ENCODE peak calls at places on chromosomes 1 and 21, in four cellular contexts. One of them, this sample, is unnamed. For H3K4me1, the result is how much of the 10 kb centered on the place peaks cover.

GRCh38 chr1:36166938-36167910 is 11.3 kb downstream of the MAP7D1 start:
- DNase-seq in IMR-90: peak
- DNase-seq in transverse colon: no peak
- DNase-seq in mucosa of descending colon: no peak
- DNase-seq in this sample: no peak

GRCh38 chr1:7207875-7208646 is 422.8 kb downstream of the CAMTA1 start:
- DNase-seq in transverse colon: peak
- DNase-seq in IMR-90: peak
- DNase-seq in mucosa of descending colon: peak
- DNase-seq in this sample: no peak

GRCh38 chr21:38377165-38378093 is 120.6 kb downstream of the KCNJ15 start:
- DNase-seq in transverse colon: no peak
- DNase-seq in IMR-90: no peak
- DNase-seq in mucosa of descending colon: no peak
- DNase-seq in this sample: no peak

GRCh38 chr1:206769331-206769731 is 1.2 kb upstream of the IL19 start:
- DNase-seq in mucosa of descending colon: no peak
- DNase-seq in transverse colon: peak
- DNase-seq in IMR-90: no peak
- DNase-seq in this sample: peak

GRCh38 chr1:33880298-33880697 is 16.4 kb downstream of the HMGB4 start:
- DNase-seq in transverse colon: no peak
- DNase-seq in IMR-90: no peak
- DNase-seq in mucosa of descending colon: no peak
- DNase-seq in this sample: no peak

GRCh38 chr21:34865922-34866271 is 183.2 kb downstream of the RUNX1 start:
- DNase-seq in transverse colon: peak
- DNase-seq in IMR-90: no peak
- DNase-seq in mucosa of descending colon: no peak
- DNase-seq in this sample: no peak

GRCh38 chr1:202217516-202217915 is 23.9 kb downstream of the LGR6 start:
- DNase-seq in IMR-90: no peak
- DNase-seq in transverse colon: no peak
- DNase-seq in mucosa of descending colon: no peak
- DNase-seq in this sample: no peak

GRCh38 chr1:246117066-246117791 is 389.9 kb downstream of the SMYD3 start:
- DNase-seq in IMR-90: peak
- DNase-seq in transverse colon: peak
- DNase-seq in mucosa of descending colon: no peak
- DNase-seq in this sample: peak

GRCh38 chr1:59815892-59816291 is 1.1 kb downstream of the HOOK1 start:
- DNase-seq in mucosa of descending colon: no peak
- DNase-seq in IMR-90: no peak
- DNase-seq in transverse colon: no peak
- DNase-seq in this sample: peak
- H3K4me3 ChIP-seq in mucosa of descending colon: no peak
- H3K4me3 ChIP-seq in IMR-90: no peak
- H3K4me3 ChIP-seq in transverse colon: peak
- H3K4me3 ChIP-seq in this sample: no peak

DNA sequence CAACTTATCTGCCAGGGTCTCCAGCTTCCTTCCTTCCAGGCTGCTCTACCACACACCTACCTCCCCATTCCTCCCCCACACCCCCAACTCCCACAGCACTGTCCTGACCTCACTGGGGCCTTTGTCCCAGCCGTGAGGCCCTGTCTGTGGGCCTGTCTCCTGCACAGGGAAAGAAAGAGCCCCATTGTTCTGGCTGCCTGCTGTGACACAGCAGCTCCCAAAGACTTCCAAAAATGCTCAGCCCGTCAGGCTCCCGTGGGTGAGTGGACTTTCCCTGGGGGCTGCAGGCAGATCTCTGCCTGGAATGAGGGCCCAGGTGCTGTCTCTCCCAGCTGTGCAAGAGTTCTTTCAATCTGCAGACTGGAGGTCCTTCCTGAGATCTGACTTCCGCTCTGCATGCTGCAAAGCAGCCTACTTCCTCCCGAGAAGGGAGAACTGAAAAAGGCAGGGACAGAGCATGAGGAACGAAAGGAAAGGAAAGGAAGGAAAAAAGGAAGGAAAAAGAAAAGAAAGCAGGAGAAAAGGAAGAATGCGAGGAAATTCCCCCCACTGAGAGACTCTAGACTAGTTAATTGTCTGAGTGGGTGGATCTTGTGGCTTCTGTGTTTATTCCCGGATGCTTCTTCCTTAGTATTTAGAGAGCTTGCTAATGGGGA is 15.1 kb downstream of the NES start:
- DNase-seq in mucosa of descending colon: no peak
- DNase-seq in transverse colon: no peak
- DNase-seq in IMR-90: peak
- DNase-seq in this sample: no peak
- H3K4me1 ChIP-seq in mucosa of descending colon: half or more
- H3K4me1 ChIP-seq in transverse colon: under half
- H3K4me1 ChIP-seq in IMR-90: half or more
- H3K4me1 ChIP-seq in this sample: half or more

DNA sequence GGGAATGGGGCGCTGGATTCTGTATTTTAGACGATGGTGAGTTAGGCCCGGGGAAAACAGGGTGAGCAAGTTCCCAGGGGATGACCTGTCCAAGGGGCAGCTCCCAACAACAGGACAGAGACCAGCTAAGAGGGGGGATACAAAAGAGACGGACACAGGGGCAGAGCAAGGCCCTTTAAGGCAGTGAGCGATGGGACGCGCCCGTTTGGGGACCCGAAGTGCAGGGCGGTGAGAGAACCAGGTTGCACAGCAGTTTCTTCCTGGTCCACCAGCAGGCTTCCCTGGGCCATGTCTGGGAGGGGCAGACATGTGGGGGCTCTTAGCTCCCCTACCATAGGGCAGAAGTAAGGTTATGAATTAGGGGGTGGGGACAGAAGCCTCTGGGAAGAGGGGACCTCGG is 22.0 kb downstream of the INAVA start:
- DNase-seq in IMR-90: no peak
- DNase-seq in transverse colon: no peak
- DNase-seq in mucosa of descending colon: peak
- DNase-seq in this sample: no peak
- H3K4me3 ChIP-seq in IMR-90: no peak
- H3K4me3 ChIP-seq in transverse colon: no peak
- H3K4me3 ChIP-seq in mucosa of descending colon: no peak
- H3K4me3 ChIP-seq in this sample: no peak

DNA sequence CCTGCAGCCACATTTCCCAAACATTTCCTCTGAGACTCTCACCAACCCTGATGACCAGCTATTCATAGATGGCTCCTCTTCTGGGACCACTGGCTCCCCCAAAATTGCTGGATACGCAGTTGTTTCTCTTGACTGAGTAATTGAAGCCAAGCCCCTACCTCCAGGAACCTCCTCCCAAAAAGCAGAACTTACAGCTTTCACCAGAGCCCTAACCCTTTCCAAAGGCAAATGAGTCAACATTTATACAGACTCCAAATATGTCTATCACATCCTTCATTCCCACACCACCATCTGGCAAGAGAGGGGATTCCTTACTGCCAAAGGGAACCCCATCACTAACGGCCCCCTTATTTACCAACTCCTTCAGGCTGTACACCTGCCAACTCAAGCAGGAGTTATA is 20.3 kb upstream of the CA6 start:
- DNase-seq in IMR-90: no peak
- DNase-seq in mucosa of descending colon: no peak
- DNase-seq in transverse colon: no peak
- DNase-seq in this sample: no peak
- H3K4me1 ChIP-seq in IMR-90: under half
- H3K4me1 ChIP-seq in mucosa of descending colon: under half
- H3K4me1 ChIP-seq in transverse colon: under half
- H3K4me1 ChIP-seq in this sample: under half

DNA sequence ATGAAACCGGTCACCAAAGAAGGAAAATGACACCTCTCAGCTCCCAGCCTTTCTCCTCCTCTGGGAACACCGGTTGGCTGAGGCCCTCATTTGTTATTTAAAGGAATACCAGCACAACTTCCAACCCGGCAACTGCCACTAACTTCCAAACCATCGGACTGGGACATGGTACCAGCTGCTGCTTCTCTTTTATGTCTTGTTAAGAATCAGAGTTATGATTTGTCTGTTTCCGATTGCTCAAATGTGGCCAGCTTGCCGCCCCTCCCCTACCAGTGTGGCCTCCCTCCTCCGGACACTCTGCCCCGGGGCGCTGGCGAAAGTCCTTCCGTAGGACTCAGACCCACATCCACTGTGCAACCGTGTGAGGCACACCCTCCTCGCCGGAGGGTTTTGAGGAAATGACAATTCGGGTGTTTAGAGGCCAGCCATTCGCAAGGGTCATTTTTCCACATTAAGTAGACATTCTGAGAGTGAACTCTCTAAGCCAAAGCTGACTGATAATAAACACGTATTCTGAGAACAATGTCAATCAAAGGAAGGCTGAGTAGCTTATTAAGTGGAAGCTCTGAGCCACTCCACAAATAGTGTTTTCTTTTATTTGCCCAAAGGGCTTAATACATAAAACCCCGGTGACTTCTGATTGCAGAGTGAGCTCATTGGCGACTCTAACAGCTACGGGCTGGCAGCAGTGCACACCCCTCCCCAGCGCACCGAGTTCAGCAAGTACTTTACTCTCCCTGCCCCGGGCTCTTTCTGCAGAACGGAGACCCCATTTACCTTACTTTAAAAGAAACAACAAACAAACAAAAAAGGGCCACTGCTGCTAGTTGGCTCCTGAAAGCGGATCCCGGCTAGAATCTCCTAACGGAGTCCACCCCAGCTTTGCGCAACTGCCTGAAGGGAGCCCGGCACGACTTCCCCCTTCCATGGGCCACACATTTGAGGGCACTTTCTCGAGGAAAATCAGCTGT is 5.4 kb downstream of the RIPK4 start:
- DNase-seq in mucosa of descending colon: no peak
- DNase-seq in IMR-90: no peak
- DNase-seq in transverse colon: no peak
- DNase-seq in this sample: no peak
- H3K4me3 ChIP-seq in mucosa of descending colon: no peak
- H3K4me3 ChIP-seq in IMR-90: no peak
- H3K4me3 ChIP-seq in transverse colon: no peak
- H3K4me3 ChIP-seq in this sample: no peak

GRCh38 chr1:183215936-183216335 is 29.9 kb downstream of the LAMC2 start:
- DNase-seq in IMR-90: no peak
- DNase-seq in mucosa of descending colon: no peak
- DNase-seq in transverse colon: no peak
- DNase-seq in this sample: no peak
- H3K4me1 ChIP-seq in IMR-90: under half
- H3K4me1 ChIP-seq in mucosa of descending colon: under half
- H3K4me1 ChIP-seq in transverse colon: under half
- H3K4me1 ChIP-seq in this sample: under half